ENCODE peak calls at places on chromosome 4, in five cellular contexts. N, B, X, O and P are unnamed samples.

GRCh38 chr4:75644095-75644494 is 13.8 kb upstream of the CDKL2 start:
- DNase-seq in N (no peak), B (no peak), X (no peak), O (no peak), P (no peak)

GRCh38 chr4:140088317-140088967 is 65.5 kb downstream of the MAML3 start:
- DNase-seq in N (peak; percentile 51), B (no peak), X (no peak), O (no peak), P (no peak)

GRCh38 chr4:111016416-111016815 is 393.5 kb upstream of the PITX2 start:
- DNase-seq in N (no peak), B (no peak), X (no peak), O (no peak), P (no peak)

GRCh38 chr4:158808399-158808798 is 39.6 kb downstream of the FNIP2 start:
- DNase-seq in N (no peak), B (no peak), X (no peak), O (no peak), P (no peak)

GRCh38 chr4:94409375-94409679 is 42.4 kb upstream of the PDLIM5 start:
- DNase-seq in N (no peak), B (no peak), X (no peak), O (no peak), P (no peak)

GRCh38 chr4:13558881-13559280 is 14.6 kb upstream of the NKX3-2 start:
- DNase-seq in N (no peak), B (no peak), X (no peak), O (no peak), P (no peak)

GRCh38 chr4:108492816-108493595 is 127.4 kb upstream of the RPL34 start:
- DNase-seq in N (peak; percentile 30), B (no peak), X (no peak), O (peak; percentile 23), P (peak; percentile 59)

GRCh38 chr4:26344901-26345300 is 24.1 kb downstream of the RBPJ start:
- DNase-seq in N (no peak), B (no peak), X (no peak), O (no peak), P (no peak)

GRCh38 chr4:54877006-54877405 is 219.2 kb downstream of the KIT start:
- DNase-seq in N (peak; percentile 57), B (peak; percentile 1), X (no peak), O (no peak), P (peak; percentile 21)

GRCh38 chr4:151402150-151402865 is 6.7 kb upstream of the FHIP1A start:
- DNase-seq in N (no peak), B (no peak), X (no peak), O (no peak), P (no peak)

GRCh38 chr4:149884046-149884445 is 68.4 kb upstream of the IQCM start:
- DNase-seq in N (peak; percentile 65), B (no peak), X (no peak), O (no peak), P (no peak)

GRCh38 chr4:177408023-177408422 is 34.2 kb downstream of the AGA start:
- DNase-seq in N (no peak), B (no peak), X (no peak), O (no peak), P (no peak)

GRCh38 chr4:2791518-2792395 is 1.1 kb upstream of the SH3BP2 start:
- DNase-seq in N (no peak), B (no peak), X (peak; percentile 18), O (no peak), P (no peak)

GRCh38 chr4:44438687-44439086 is 9.9 kb downstream of the KCTD8 start:
- DNase-seq in N (no peak), B (no peak), X (no peak), O (no peak), P (no peak)

GRCh38 chr4:40916880-40917279 is 167.1 kb downstream of the NSUN7 start:
- DNase-seq in N (no peak), B (no peak), X (no peak), O (peak; percentile 65), P (peak; percentile 70)

GRCh38 chr4:73844352-73844751 is 7.9 kb downstream of the CXCL6 start:
- DNase-seq in N (peak; percentile 79), B (no peak), X (no peak), O (no peak), P (no peak)

GRCh38 chr4:173508386-173509002 is 21.5 kb downstream of the HAND2 start:
- DNase-seq in N (no peak), B (no peak), X (no peak), O (no peak), P (no peak)

GRCh38 chr4:108054025-108054424 is 64.3 kb downstream of the HADH start:
- DNase-seq in N (no peak), B (no peak), X (no peak), O (no peak), P (no peak)